ENCODE peak calls at places on chromosome X, in nine cellular contexts. X is breast epithelium; K is heart left ventricle; Z is stomach; J is CD8-positive, alpha-beta T cell; I is aorta; E is heart right ventricle; H is CD4-positive, alpha-beta memory T cell; V is CD8-positive, alpha-beta memory T cell. W is an unnamed sample. For H3K4me1, the result is how much of the 10 kb centered on the place peaks cover.

GRCh38 chrX:152652060-152652459 is 14.4 kb downstream of the GABRQ start:
- DNase-seq in I (no peak), Z (no peak), H (no peak), X (no peak), K (no peak), E (no peak), J (no peak), V (no peak), W (no peak)

GRCh38 chrX:102746134-102746584 is 25.6 kb downstream of the GPRASP3 start:
- DNase-seq in Z (peak), I (peak), X (no peak), E (peak), J (peak), V (peak), K (peak), H (peak), W (no peak)

GRCh38 chrX:133637765-133638164 is 222.5 kb upstream of the GPC4 start:
- DNase-seq in H (no peak), V (no peak), Z (no peak), J (no peak), X (no peak), I (no peak), E (no peak), K (no peak), W (no peak)

GRCh38 chrX:2584216-2584615 is 83.4 kb upstream of the DHRSX start:
- DNase-seq in K (no peak), I (peak), V (no peak), H (no peak), Z (no peak), X (no peak), E (no peak), J (no peak), W (no peak)

GRCh38 chrX:65688403-65688881 is 21.0 kb downstream of the MSN start:
- DNase-seq in K (no peak), X (no peak), I (no peak), J (no peak), H (no peak), Z (no peak), V (no peak), E (no peak), W (no peak)

GRCh38 chrX:5568934-5569333 is 659.7 kb downstream of the NLGN4X start:
- DNase-seq in V (no peak), E (no peak), K (no peak), Z (no peak), J (no peak), H (no peak), I (no peak), X (no peak), W (no peak)

GRCh38 chrX:48800574-48801280 is 1.1 kb upstream of the HDAC6 start:
- DNase-seq in E (no peak), I (peak), J (no peak), H (no peak), V (no peak), Z (no peak), X (no peak), K (no peak), W (no peak)

GRCh38 chrX:27619975-27620374 is 29.8 kb downstream of the DCAF8L2 start:
- DNase-seq in E (no peak), K (no peak), I (no peak), X (no peak), J (no peak), V (no peak), Z (no peak), H (no peak), W (peak)

GRCh38 chrX:14864626-14865025 is 8.2 kb downstream of the FANCB start:
- DNase-seq in J (no peak), H (no peak), I (no peak), X (no peak), K (no peak), E (no peak), V (no peak), Z (no peak), W (no peak)

GRCh38 chrX:152819271-152819670 is 11.3 kb downstream of the CETN2 start:
- DNase-seq in I (no peak), V (no peak), J (no peak), Z (no peak), X (no peak), H (no peak), K (no peak), E (no peak), W (no peak)

GRCh38 chrX:121832446-121832845 is 785.0 kb downstream of the GLUD2 start:
- DNase-seq in V (no peak), I (no peak), X (no peak), J (no peak), E (no peak), H (no peak), Z (no peak), K (no peak), W (no peak)

GRCh38 chrX:4674028-4674782 is 960.8 kb upstream of the PRKX start:
- DNase-seq in I (no peak), J (no peak), H (no peak), X (no peak), V (no peak), E (no peak), Z (no peak), K (no peak), W (no peak)

GRCh38 chrX:42752730-42753129 is 25.2 kb downstream of the PPP1R2C start:
- DNase-seq in I (no peak), V (no peak), K (no peak), E (peak), J (no peak), H (no peak), X (no peak), Z (peak), W (no peak)

GRCh38 chrX:152642931-152643525 is 5.3 kb downstream of the GABRQ start:
- DNase-seq in K (no peak), E (no peak), J (no peak), V (no peak), Z (no peak), I (no peak), X (no peak), H (no peak), W (no peak)

GRCh38 chrX:65582450-65583082 is 48.0 kb upstream of the LAS1L start:
- DNase-seq in H (no peak), I (no peak), Z (no peak), J (no peak), X (no peak), E (no peak), K (no peak), V (no peak), W (no peak)

GRCh38 chrX:112067601-112068000 is 15.0 kb downstream of the TRPC5 start:
- DNase-seq in H (no peak), K (no peak), X (no peak), J (no peak), V (no peak), E (no peak), I (no peak), Z (no peak), W (no peak)

GRCh38 chrX:65933085-65933589 is 106.7 kb downstream of the VSIG4 start:
- DNase-seq in K (no peak), E (no peak), Z (no peak), X (no peak), J (no peak), I (no peak), H (no peak), V (no peak), W (no peak)

GRCh38 chrX:70293621-70294020 is 3.7 kb downstream of the KIF4A start:
- DNase-seq in Z (no peak), E (no peak), I (no peak), J (no peak), X (no peak), H (no peak), V (no peak), K (no peak), W (no peak)

GRCh38 chrX:126551725-126552312 is 795 bp downstream of the DCAF12L1 start:
- DNase-seq in V (no peak), Z (no peak), H (no peak), X (no peak), J (no peak), I (no peak), K (no peak), E (peak), W (no peak)

GRCh38 chrX:48818866-48819265 is 7.4 kb upstream of the ERAS start:
- DNase-seq in K (no peak), V (no peak), I (peak), H (no peak), E (no peak), X (no peak), J (no peak), Z (no peak), W (no peak)

GRCh38 chrX:3962511-3963350 is 249.3 kb upstream of the PRKX start:
- DNase-seq in V (no peak), Z (no peak), X (no peak), K (no peak), I (no peak), E (no peak), J (no peak), H (peak), W (peak)

GRCh38 chrX:151359931-151360871 is 36.8 kb upstream of the VMA21 start:
- DNase-seq in Z (peak), K (no peak), E (peak), I (peak), J (peak), X (no peak), V (peak), H (peak), W (peak)

GRCh38 chrX:136262241-136262640 is 11.0 kb upstream of the MAP7D3 start:
- DNase-seq in E (no peak), V (no peak), I (no peak), K (no peak), Z (no peak), X (no peak), J (no peak), H (no peak), W (no peak)

GRCh38 chrX:136258951-136259350 is 7.8 kb upstream of the MAP7D3 start:
- DNase-seq in I (no peak), H (no peak), Z (no peak), E (no peak), J (no peak), X (no peak), K (no peak), V (no peak), W (no peak)

GRCh38 chrX:136261316-136261715 is 10.1 kb upstream of the MAP7D3 start:
- DNase-seq in K (no peak), E (no peak), H (no peak), I (no peak), X (no peak), Z (no peak), V (no peak), J (no peak), W (no peak)

GRCh38 chrX:136260801-136261200 is 9.6 kb upstream of the MAP7D3 start:
- DNase-seq in I (no peak), J (no peak), V (no peak), K (no peak), E (no peak), Z (no peak), X (no peak), H (no peak), W (no peak)

DNA sequence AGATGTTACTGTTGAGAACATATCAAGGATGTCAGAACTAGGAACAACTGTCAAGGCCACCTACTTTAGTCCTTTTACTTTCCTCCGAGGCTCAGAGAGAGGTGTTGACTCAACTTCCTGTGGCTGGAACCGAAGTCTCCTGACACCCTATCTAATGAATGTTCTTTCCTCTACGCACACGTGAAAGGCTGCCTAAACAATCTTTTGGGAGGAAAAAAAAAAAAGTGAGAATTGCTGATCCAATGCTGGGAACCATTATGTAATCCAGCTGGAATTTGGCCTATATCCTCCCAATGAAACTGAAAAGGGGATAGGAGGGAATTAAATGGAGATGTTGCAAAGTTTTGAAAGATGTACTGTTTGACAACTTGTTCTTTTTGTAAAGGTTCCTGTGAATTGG is 8.3 kb upstream of the MAP7D3 start:
- DNase-seq in V (no peak), J (no peak), Z (no peak), X (no peak), E (no peak), I (no peak), H (no peak), K (no peak), W (no peak)
- H3K27ac ChIP-seq in V (no peak), J (no peak), Z (peak), X (peak), E (peak), I (no peak), H (no peak), K (no peak), W (peak)

GRCh38 chrX:107675365-107675654 is 47.0 kb downstream of the PRPS1 start:
- DNase-seq in X (no peak), H (no peak), J (no peak), E (no peak), K (no peak), Z (no peak), V (no peak), I (no peak), W (no peak)

GRCh38 chrX:107677501-107677901 is 49.2 kb downstream of the PRPS1 start:
- DNase-seq in H (no peak), V (no peak), K (no peak), X (peak), I (no peak), E (no peak), J (no peak), Z (no peak), W (no peak)

GRCh38 chrX:107676559-107677378 is 48.5 kb downstream of the PRPS1 start:
- DNase-seq in V (peak), H (peak), X (peak), K (peak), Z (peak), I (peak), E (peak), J (peak), W (peak)

GRCh38 chrX:107674480-107675364 is 46.4 kb downstream of the PRPS1 start:
- DNase-seq in X (peak), J (no peak), I (peak), K (peak), V (peak), Z (peak), H (no peak), E (peak), W (peak)

GRCh38 chrX:107675823-107676555 is 47.7 kb downstream of the PRPS1 start:
- DNase-seq in Z (no peak), X (no peak), J (no peak), K (no peak), I (no peak), E (no peak), V (no peak), H (peak), W (peak)
- H3K4me1 ChIP-seq in Z (under half), X (under half), J (half or more), K (under half), I (under half), E (under half), V (half or more), H (half or more), W (under half)

GRCh38 chrX:10484683-10485247 is 135.6 kb downstream of the MID1 start:
- DNase-seq in K (no peak), J (no peak), Z (no peak), I (no peak), X (no peak), H (no peak), E (no peak), V (no peak), W (no peak)

GRCh38 chrX:10482708-10483107 is 137.7 kb downstream of the MID1 start:
- DNase-seq in E (no peak), I (no peak), J (no peak), Z (no peak), H (no peak), K (no peak), X (no peak), V (no peak), W (no peak)

GRCh38 chrX:10483191-10483808 is 137.1 kb downstream of the MID1 start:
- DNase-seq in K (peak), X (no peak), I (no peak), J (no peak), E (no peak), V (no peak), H (no peak), Z (no peak), W (no peak)

GRCh38 chrX:10479508-10479907 is 140.9 kb downstream of the MID1 start:
- DNase-seq in X (no peak), I (no peak), Z (no peak), E (no peak), K (no peak), V (no peak), J (no peak), H (no peak), W (no peak)

DNA sequence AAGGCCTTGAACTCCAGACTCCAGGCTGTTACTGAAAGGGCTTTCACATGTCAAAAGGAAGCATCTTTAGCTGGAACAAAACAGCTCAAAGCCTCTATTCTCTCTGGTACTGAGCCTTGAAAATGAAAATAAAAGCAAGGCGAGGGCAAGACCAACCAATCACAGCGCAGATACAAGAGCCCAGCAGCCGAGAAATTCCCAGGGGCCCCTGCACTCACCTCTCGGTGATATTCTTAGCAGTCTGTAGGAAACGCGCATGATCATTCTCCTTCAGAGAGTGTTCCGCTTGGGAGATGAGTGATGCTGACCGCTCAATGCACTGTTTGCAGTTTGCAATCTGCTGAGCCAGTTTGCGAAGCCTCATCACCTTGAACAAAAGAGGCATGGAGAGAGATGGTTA is 138.1 kb downstream of the MID1 start:
- DNase-seq in I (no peak), X (no peak), V (no peak), J (no peak), E (peak), Z (no peak), K (peak), H (no peak), W (no peak)
- H3K27ac ChIP-seq in I (no peak), X (peak), V (no peak), J (no peak), E (peak), Z (peak), K (peak), H (no peak), W (peak)

GRCh38 chrX:1388651-1389050 is 3.3 kb downstream of the SLC25A6 start:
- DNase-seq in Z (peak), X (no peak), H (no peak), I (peak), K (no peak), V (no peak), J (no peak), E (no peak), W (no peak)

GRCh38 chrX:1391370-1391706 is 575 bp downstream of the SLC25A6 start:
- DNase-seq in I (no peak), J (peak), H (no peak), E (peak), K (peak), X (no peak), Z (no peak), V (no peak), W (no peak)

GRCh38 chrX:1389181-1389992 is 2.5 kb downstream of the SLC25A6 start:
- DNase-seq in J (peak), V (no peak), X (no peak), H (no peak), Z (peak), E (no peak), K (peak), I (peak), W (no peak)

GRCh38 chrX:1390621-1391369 is 1.1 kb downstream of the SLC25A6 start:
- DNase-seq in Z (peak), E (no peak), V (no peak), H (no peak), X (no peak), I (peak), J (peak), K (peak), W (no peak)

DNA sequence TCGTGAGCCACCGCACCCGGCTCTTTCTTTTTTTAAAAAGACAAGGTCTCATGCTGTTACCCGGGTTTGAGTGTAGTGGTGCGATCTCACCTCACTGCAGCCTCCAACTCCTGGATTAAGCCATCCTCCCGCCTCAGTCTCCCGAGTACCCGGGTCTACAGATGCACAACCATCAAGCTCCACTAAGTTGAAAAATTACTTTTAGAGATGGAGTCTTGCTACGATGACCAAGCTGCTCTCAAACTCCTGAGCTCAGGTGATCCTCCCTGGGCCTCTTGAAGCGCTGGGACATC is 2.0 kb downstream of the SLC25A6 start:
- DNase-seq in I (peak), Z (no peak), H (no peak), V (no peak), X (no peak), J (no peak), K (no peak), E (no peak), W (no peak)
- H3K4me1 ChIP-seq in I (under half), Z (half or more), H (under half), V (under half), X (under half), J (under half), K (half or more), E (under half), W (under half)

DNA sequence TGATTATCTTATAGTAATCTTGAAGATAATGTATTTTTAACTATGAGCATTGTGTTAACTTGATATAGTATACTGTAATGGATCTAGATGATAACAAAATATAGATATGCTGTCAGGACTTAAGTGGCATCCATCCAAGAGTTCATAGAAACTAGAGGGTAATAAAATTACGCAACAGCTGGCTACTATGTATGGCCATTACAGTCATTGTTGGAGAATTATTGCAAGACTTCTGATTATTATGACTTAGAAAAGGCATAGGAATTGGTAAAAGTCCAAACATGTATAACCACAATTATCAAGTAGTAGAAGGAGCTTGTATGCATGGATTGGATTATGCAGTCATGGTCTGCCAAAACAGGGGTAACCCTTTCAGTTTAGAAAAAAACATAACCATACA is 9.5 kb downstream of the OGT start:
- DNase-seq in H (no peak), I (no peak), Z (no peak), V (no peak), J (no peak), K (no peak), X (no peak), E (no peak), W (peak)
- H3K27ac ChIP-seq in H (peak), I (no peak), Z (peak), V (no peak), J (no peak), K (peak), X (peak), E (peak), W (no peak)

GRCh38 chrX:375181-376036 is 11.3 kb downstream of the PPP2R3B start:
- DNase-seq in V (no peak), K (no peak), X (no peak), H (no peak), J (no peak), I (no peak), E (no peak), Z (no peak), W (peak)
- H3K4me1 ChIP-seq in V (under half), K (under half), X (under half), H (under half), J (under half), I (under half), E (under half), Z (under half), W (under half)

DNA sequence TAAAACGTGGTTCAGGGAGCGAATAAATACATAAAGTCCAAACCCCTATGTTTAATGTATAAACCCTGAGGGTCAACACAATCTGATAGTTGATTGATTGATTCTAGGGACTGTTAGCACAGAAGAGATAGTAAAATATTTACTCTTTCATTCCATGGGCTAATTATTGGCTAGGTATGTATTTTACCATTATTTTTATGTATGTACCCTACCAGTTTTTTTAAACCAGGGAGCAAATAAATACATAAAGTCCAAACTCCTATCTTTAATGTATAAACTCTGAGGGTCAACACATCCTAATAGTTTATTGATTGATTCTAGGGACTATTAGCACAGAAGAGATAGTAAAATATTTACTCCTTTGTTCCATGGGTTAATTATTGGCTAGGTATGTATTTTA is 40.0 kb downstream of the ZFX start:
- DNase-seq in E (no peak), K (no peak), V (no peak), X (no peak), J (no peak), Z (no peak), I (no peak), H (no peak), W (peak)
- H3K27ac ChIP-seq in E (no peak), K (no peak), V (no peak), X (no peak), J (no peak), Z (no peak), I (no peak), H (no peak), W (no peak)

DNA sequence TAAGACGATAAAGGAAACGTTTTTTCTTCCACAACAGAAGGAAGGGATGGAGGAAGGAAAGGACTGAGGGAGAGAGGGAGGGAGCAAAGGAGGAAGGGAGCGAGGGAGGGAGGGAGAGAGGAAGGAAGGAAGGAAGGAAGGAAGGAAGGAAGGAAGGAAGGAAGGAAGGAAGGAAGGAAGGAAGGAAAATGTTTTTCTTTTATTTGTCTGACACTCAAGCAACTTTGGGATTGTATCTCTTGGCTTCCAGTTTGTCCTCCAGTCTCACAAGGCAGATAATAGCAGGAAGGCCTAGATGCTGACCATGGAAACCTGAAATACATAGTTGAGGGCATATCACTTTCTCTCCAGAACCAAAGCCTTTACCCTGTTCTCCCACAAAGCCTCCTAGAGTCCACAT is 226.7 kb downstream of the ZNF674 start:
- DNase-seq in V (no peak), E (no peak), H (no peak), J (no peak), X (no peak), Z (no peak), I (no peak), K (no peak), W (no peak)
- H3K4me1 ChIP-seq in V (under half), E (under half), H (under half), J (under half), X (under half), Z (under half), I (under half), K (under half), W (under half)